ENCODE peak calls at places on chromosomes 11 and 22, in five cellular contexts. One of them, this sample, is unnamed.

GRCh38 chr11:116478676-116479075 is 294.1 kb downstream of the BUD13 start:
- DNase-seq in frontal cortex: no peak
- DNase-seq in Peyer's patch: no peak
- DNase-seq in GM04503: no peak
- DNase-seq in Calu3: no peak
- DNase-seq in this sample: no peak

GRCh38 chr11:70606248-70606950 is 208.1 kb downstream of the CTTN start:
- DNase-seq in frontal cortex: no peak
- DNase-seq in Peyer's patch: no peak
- DNase-seq in GM04503: no peak
- DNase-seq in Calu3: no peak
- DNase-seq in this sample: no peak

GRCh38 chr11:36231300-36231699 is 57.9 kb downstream of the COMMD9 start:
- DNase-seq in frontal cortex: no peak
- DNase-seq in Calu3: no peak
- DNase-seq in GM04503: peak; percentile 55
- DNase-seq in Peyer's patch: no peak
- DNase-seq in this sample: peak; percentile 38

GRCh38 chr11:17208257-17208999 is 642 bp upstream of the PIK3C2A start:
- DNase-seq in Calu3: peak; percentile 76
- DNase-seq in GM04503: no peak
- DNase-seq in Peyer's patch: no peak
- DNase-seq in frontal cortex: no peak
- DNase-seq in this sample: peak; percentile 92

GRCh38 chr11:64003807-64004589 is 17.8 kb downstream of the OTUB1 start:
- DNase-seq in Calu3: peak; percentile 22
- DNase-seq in frontal cortex: no peak
- DNase-seq in Peyer's patch: no peak
- DNase-seq in GM04503: no peak
- DNase-seq in this sample: no peak

GRCh38 chr11:61454520-61454919 is 24.6 kb downstream of the SDHAF2 start:
- DNase-seq in Calu3: no peak
- DNase-seq in frontal cortex: no peak
- DNase-seq in Peyer's patch: no peak
- DNase-seq in GM04503: no peak
- DNase-seq in this sample: no peak

GRCh38 chr11:47318166-47318565 is 34.3 kb downstream of the MYBPC3 start:
- DNase-seq in frontal cortex: no peak
- DNase-seq in Peyer's patch: no peak
- DNase-seq in GM04503: no peak
- DNase-seq in Calu3: no peak
- DNase-seq in this sample: no peak

GRCh38 chr11:36211735-36212430 is 77.3 kb downstream of the COMMD9 start:
- DNase-seq in Calu3: no peak
- DNase-seq in frontal cortex: no peak
- DNase-seq in GM04503: no peak
- DNase-seq in Peyer's patch: no peak
- DNase-seq in this sample: no peak

GRCh38 chr11:79332017-79332416 is 108.8 kb downstream of the TENM4 start:
- DNase-seq in GM04503: no peak
- DNase-seq in Peyer's patch: no peak
- DNase-seq in Calu3: no peak
- DNase-seq in frontal cortex: no peak
- DNase-seq in this sample: no peak

GRCh38 chr11:9180784-9181183 is 84.4 kb downstream of the DENND5A start:
- DNase-seq in frontal cortex: no peak
- DNase-seq in GM04503: peak; percentile 51
- DNase-seq in Calu3: no peak
- DNase-seq in Peyer's patch: no peak
- DNase-seq in this sample: no peak

GRCh38 chr22:32448980-32449379 is 15.3 kb downstream of the BPIFC start:
- DNase-seq in Peyer's patch: no peak
- DNase-seq in GM04503: no peak
- DNase-seq in frontal cortex: no peak
- DNase-seq in Calu3: no peak
- DNase-seq in this sample: no peak

GRCh38 chr11:86167499-86168161 is 76.9 kb upstream of the EED start:
- DNase-seq in GM04503: no peak
- DNase-seq in frontal cortex: no peak
- DNase-seq in Peyer's patch: no peak
- DNase-seq in Calu3: no peak
- DNase-seq in this sample: no peak

GRCh38 chr11:77244277-77245014 is 57.0 kb downstream of the GDPD4 start:
- DNase-seq in GM04503: peak; percentile 91
- DNase-seq in frontal cortex: no peak
- DNase-seq in Calu3: no peak
- DNase-seq in Peyer's patch: no peak
- DNase-seq in this sample: no peak

GRCh38 chr22:25702046-25702445 is 39.9 kb upstream of the MYO18B start:
- DNase-seq in Calu3: no peak
- DNase-seq in frontal cortex: peak; percentile 4
- DNase-seq in GM04503: no peak
- DNase-seq in Peyer's patch: no peak
- DNase-seq in this sample: no peak

GRCh38 chr11:100805509-100806199 is 118.6 kb downstream of the ARHGAP42 start:
- DNase-seq in frontal cortex: no peak
- DNase-seq in Calu3: no peak
- DNase-seq in GM04503: no peak
- DNase-seq in Peyer's patch: no peak
- DNase-seq in this sample: no peak

GRCh38 chr11:66892926-66893325 is 36.1 kb downstream of the LRFN4 start:
- DNase-seq in GM04503: no peak
- DNase-seq in Peyer's patch: no peak
- DNase-seq in Calu3: no peak
- DNase-seq in frontal cortex: no peak
- DNase-seq in this sample: no peak

GRCh38 chr11:131372243-131372930 is 2.0 kb downstream of the NTM start:
- DNase-seq in Calu3: no peak
- DNase-seq in GM04503: no peak
- DNase-seq in Peyer's patch: no peak
- DNase-seq in frontal cortex: no peak
- DNase-seq in this sample: no peak

GRCh38 chr11:74330065-74330858 is 18.8 kb upstream of the P4HA3 start:
- DNase-seq in Peyer's patch: no peak
- DNase-seq in Calu3: no peak
- DNase-seq in GM04503: no peak
- DNase-seq in frontal cortex: no peak
- DNase-seq in this sample: no peak

GRCh38 chr11:2775083-2775625 is 75.4 kb upstream of the KCNQ1OT1 start:
- DNase-seq in GM04503: no peak
- DNase-seq in Peyer's patch: peak; percentile 28
- DNase-seq in Calu3: no peak
- DNase-seq in frontal cortex: no peak
- DNase-seq in this sample: no peak

GRCh38 chr22:27867114-27867957 is 51.7 kb downstream of the PITPNB start:
- DNase-seq in frontal cortex: no peak
- DNase-seq in GM04503: no peak
- DNase-seq in Peyer's patch: no peak
- DNase-seq in Calu3: no peak
- DNase-seq in this sample: no peak

GRCh38 chr11:40130427-40130826 is 1329.0 kb downstream of the LRRC4C start:
- DNase-seq in frontal cortex: peak; percentile 3
- DNase-seq in Calu3: no peak
- DNase-seq in GM04503: no peak
- DNase-seq in Peyer's patch: no peak
- DNase-seq in this sample: peak; percentile 17

GRCh38 chr22:43404673-43405385 is 7.0 kb upstream of the MPPED1 start:
- DNase-seq in frontal cortex: no peak
- DNase-seq in GM04503: no peak
- DNase-seq in Peyer's patch: no peak
- DNase-seq in Calu3: no peak
- DNase-seq in this sample: no peak

GRCh38 chr11:10518891-10519290 is 22.1 kb downstream of the RNF141 start:
- DNase-seq in Peyer's patch: no peak
- DNase-seq in frontal cortex: no peak
- DNase-seq in GM04503: no peak
- DNase-seq in Calu3: no peak
- DNase-seq in this sample: no peak

This sample was measured in hepatocyte.